ENCODE peak calls at places on chromosomes 4 and X, in four cellular contexts. U, Z, B and V are unnamed samples.

GRCh38 chrX:137771537-137771936 is 205.6 kb downstream of the ZIC3 start:
- DNase-seq in U (no peak), Z (no peak), B (no peak), V (no peak)

GRCh38 chrX:15913161-15913560 is 58.5 kb upstream of the AP1S2 start:
- DNase-seq in U (no peak), Z (no peak), B (peak), V (no peak)

GRCh38 chr4:41038304-41038703 is 176.0 kb downstream of the APBB2 start:
- DNase-seq in U (no peak), Z (no peak), B (no peak), V (no peak)

GRCh38 chr4:165563851-165564250 is 185.0 kb downstream of the CPE start:
- DNase-seq in U (peak), Z (no peak), B (no peak), V (no peak)

GRCh38 chrX:12410523-12410922 is 272.2 kb downstream of the FRMPD4 start:
- DNase-seq in U (no peak), Z (no peak), B (no peak), V (no peak)

GRCh38 chrX:102720237-102721168 is at the start of gene GPRASP3:
- DNase-seq in U (peak), Z (peak), B (peak), V (peak)

GRCh38 chrX:134246282-134246681 is 9.3 kb downstream of the CCDC160 start:
- DNase-seq in U (no peak), Z (peak), B (no peak), V (no peak)

GRCh38 chr4:182277402-182277801 is 34.2 kb downstream of the TENM3 start:
- DNase-seq in U (peak), Z (no peak), B (no peak), V (no peak)

GRCh38 chr4:73593631-73594241 is 26.5 kb downstream of the RASSF6 start:
- DNase-seq in U (no peak), Z (peak), B (no peak), V (no peak)

GRCh38 chr4:48706741-48707140 is 73.3 kb downstream of the FRYL start:
- DNase-seq in U (no peak), Z (no peak), B (no peak), V (no peak)

GRCh38 chrX:45614853-45615252 is 414.2 kb upstream of the DIPK2B start:
- DNase-seq in U (no peak), Z (no peak), B (no peak), V (no peak)

GRCh38 chrX:10326578-10326977 is 169.8 kb downstream of the CLCN4 start:
- DNase-seq in U (no peak), Z (peak), B (no peak), V (no peak)

GRCh38 chrX:70979136-70979762 is 48.4 kb upstream of the SLC7A3 start:
- DNase-seq in U (peak), Z (peak), B (no peak), V (no peak)

GRCh38 chrX:72030431-72030830 is 101.3 kb downstream of the RTL5 start:
- DNase-seq in U (no peak), Z (no peak), B (no peak), V (no peak)

GRCh38 chr4:11467931-11468330 is 39.2 kb upstream of the HS3ST1 start:
- DNase-seq in U (no peak), Z (no peak), B (no peak), V (no peak)

GRCh38 chr4:18691431-18692200 is 670.1 kb upstream of the LCORL start:
- DNase-seq in U (peak), Z (no peak), B (no peak), V (no peak)

GRCh38 chrX:54248309-54248708 is 65.3 kb upstream of the FAM120C start:
- DNase-seq in U (peak), Z (peak), B (no peak), V (no peak)

GRCh38 chr4:80268081-80268823 is 1.8 kb downstream of the FGF5 start:
- DNase-seq in U (peak), Z (peak), B (peak), V (no peak)

GRCh38 chr4:139857021-139857420 is 191.4 kb downstream of the MGST2 start:
- DNase-seq in U (peak), Z (no peak), B (no peak), V (no peak)

GRCh38 chr4:124183231-124183630 is 529.3 kb downstream of the ANKRD50 start:
- DNase-seq in U (no peak), Z (no peak), B (no peak), V (no peak)

GRCh38 chr4:12987284-12987683 is 496.9 kb downstream of the RAB28 start:
- DNase-seq in U (no peak), Z (no peak), B (no peak), V (no peak)

GRCh38 chrX:17805120-17805519 is 56.0 kb downstream of the RAI2 start:
- DNase-seq in U (no peak), Z (no peak), B (no peak), V (no peak)

GRCh38 chrX:49029876-49030275 is 13.3 kb downstream of the TFE3 start:
- DNase-seq in U (no peak), Z (no peak), B (no peak), V (peak)

GRCh38 chr4:2135083-2135482 is 76.0 kb downstream of the NAT8L start:
- DNase-seq in U (peak), Z (peak), B (no peak), V (no peak)

GRCh38 chrX:81121513-81122363 is 80.0 kb downstream of the HMGN5 start:
- DNase-seq in U (peak), Z (peak), B (peak), V (peak)

GRCh38 chr4:115275615-115276014 is 162.2 kb upstream of the NDST4 start:
- DNase-seq in U (no peak), Z (no peak), B (no peak), V (no peak)

GRCh38 chrX:20382518-20383291 is 116.0 kb upstream of the RPS6KA3 start:
- DNase-seq in U (no peak), Z (no peak), B (no peak), V (no peak)

GRCh38 chr4:184408711-184409081 is 65.7 kb downstream of the IRF2 start:
- DNase-seq in U (no peak), Z (no peak), B (no peak), V (no peak)

GRCh38 chr4:184263461-184263860 is 45.8 kb upstream of the ENPP6 start:
- DNase-seq in U (no peak), Z (no peak), B (no peak), V (no peak)

DNA sequence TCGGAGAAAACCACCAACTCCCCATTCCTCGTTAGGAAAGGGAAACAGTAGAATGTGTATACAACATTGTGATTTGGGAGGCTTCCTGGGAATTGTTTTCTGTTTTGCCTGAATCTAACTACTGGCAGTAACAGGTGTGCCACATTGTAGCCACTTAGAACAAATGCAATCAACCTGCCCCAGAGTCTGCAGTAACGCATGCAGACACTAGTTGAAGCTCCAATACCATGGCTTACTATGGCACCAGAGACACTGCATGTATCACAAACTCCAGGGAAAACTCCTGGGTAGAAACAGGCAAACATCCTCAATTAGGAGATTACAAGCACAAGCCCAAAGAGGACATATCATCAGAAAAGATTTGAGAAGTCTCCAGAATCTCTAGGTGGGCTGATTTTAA is 154.2 kb upstream of the NEIL3 start:
- DNase-seq in U (no peak), Z (no peak), B (no peak), V (no peak)
- TF ChIP-seq CTCF in U (no peak), Z (no peak), B (no peak), V (no peak)

DNA sequence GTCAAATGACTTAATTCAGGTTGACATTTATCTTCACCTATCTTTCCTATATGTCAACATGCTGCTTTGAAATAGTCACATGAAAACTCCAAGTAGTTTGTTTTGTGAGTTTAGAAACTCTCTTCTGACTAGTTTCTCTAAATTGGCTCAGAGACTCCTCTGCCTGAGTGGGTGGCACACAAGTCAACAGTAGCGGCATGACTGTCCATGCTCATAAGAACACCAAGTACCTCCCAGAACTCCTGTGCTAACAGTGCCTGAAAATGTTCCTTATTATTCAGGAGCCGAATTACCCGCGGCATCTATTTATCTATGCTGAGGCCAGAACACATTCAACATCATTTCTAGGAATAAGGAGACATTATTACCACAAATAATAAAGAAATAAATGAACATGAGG is 116.3 kb downstream of the SORBS2 start:
- DNase-seq in U (no peak), Z (no peak), B (no peak), V (no peak)
- TF ChIP-seq CTCF in U (no peak), Z (no peak), B (no peak), V (no peak)

DNA sequence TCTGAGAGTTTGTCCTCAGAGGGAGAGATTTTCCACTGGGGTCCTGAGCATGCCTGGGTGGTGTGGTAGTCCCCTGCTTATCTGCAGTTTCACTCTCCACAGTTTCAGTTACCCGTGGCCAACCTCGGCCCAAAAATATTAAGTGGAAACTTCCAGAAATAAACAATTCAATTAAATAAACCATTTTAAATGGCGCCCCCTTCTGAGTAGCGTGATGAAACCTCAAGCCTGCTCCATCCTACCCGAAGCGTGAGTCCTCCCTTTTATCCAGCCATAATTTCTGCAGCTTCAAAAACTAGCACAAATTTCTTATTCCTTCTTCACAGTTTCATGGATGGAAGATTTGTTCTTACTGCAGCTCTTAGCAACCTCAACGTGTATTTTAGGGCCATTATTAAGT is 26.7 kb downstream of the PNMA6E start:
- DNase-seq in U (no peak), Z (no peak), B (no peak), V (no peak)
- TF ChIP-seq CTCF in U (peak), Z (no peak), B (no peak), V (no peak)

GRCh38 chrX:69551421-69552009 is 47.4 kb downstream of the NALF2 start:
- DNase-seq in U (no peak), Z (peak), B (no peak), V (no peak)

GRCh38 chrX:69543572-69543971 is 39.4 kb downstream of the NALF2 start:
- DNase-seq in U (no peak), Z (no peak), B (no peak), V (peak)

GRCh38 chrX:69546978-69547377 is 42.9 kb downstream of the NALF2 start:
- DNase-seq in U (no peak), Z (no peak), B (no peak), V (no peak)

GRCh38 chrX:69541959-69542358 is 37.8 kb downstream of the NALF2 start:
- DNase-seq in U (no peak), Z (no peak), B (no peak), V (no peak)

GRCh38 chrX:69546417-69546816 is 42.3 kb downstream of the NALF2 start:
- DNase-seq in U (no peak), Z (no peak), B (no peak), V (peak)
- TF ChIP-seq CTCF in U (no peak), Z (no peak), B (no peak), V (no peak)

DNA sequence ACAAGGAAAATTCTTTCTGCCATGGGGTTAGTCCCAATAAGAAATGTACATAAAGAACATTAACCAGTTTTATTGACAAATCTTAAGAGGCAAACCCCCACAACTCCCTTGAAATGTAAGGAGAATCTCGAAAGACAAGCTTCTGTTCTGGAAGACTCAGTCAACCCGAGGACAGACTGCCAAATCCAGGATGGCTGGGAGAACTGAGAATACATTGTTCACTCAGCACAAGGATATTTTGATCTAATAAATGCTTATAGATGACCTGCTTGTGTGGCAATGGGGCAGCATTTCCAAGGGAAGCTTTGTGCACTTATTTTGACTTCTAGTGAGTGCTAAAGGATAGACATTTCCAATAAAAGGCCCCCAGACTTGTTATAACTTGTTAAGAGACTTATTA is 280.4 kb downstream of the DHX15 start:
- DNase-seq in U (no peak), Z (no peak), B (no peak), V (no peak)
- TF ChIP-seq CTCF in U (no peak), Z (no peak), B (no peak), V (no peak)

DNA sequence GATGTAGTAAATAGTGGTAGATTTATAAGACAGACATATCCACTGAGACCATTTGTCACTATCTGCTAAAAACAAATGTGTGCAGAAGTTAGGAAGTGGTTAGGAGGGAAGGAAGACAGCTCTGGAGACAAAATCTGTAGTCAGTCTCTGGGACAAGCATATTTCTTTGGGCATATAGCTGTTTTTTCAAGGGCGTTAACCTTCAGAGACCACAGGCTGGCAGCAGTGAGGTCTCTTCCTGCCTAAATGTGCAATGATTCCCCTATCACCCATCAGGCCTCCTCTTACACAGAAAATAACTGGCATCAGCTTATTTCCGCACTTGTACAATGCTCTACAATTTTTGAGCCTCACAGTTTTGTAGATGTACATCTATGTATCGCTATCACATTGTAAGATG is 6.5 kb downstream of the TMEM150C start:
- DNase-seq in U (no peak), Z (no peak), B (no peak), V (no peak)
- TF ChIP-seq CTCF in U (no peak), Z (peak), B (no peak), V (no peak)

GRCh38 chr4:187668683-187669082 is 326.9 kb upstream of the ZFP42 start:
- DNase-seq in U (peak), Z (no peak), B (no peak), V (no peak)

GRCh38 chr4:187664011-187664410 is 331.6 kb upstream of the ZFP42 start:
- DNase-seq in U (no peak), Z (no peak), B (no peak), V (no peak)

GRCh38 chr4:187663076-187663475 is 332.5 kb upstream of the ZFP42 start:
- DNase-seq in U (peak), Z (no peak), B (no peak), V (no peak)

GRCh38 chr4:187667095-187667494 is 328.5 kb upstream of the ZFP42 start:
- DNase-seq in U (no peak), Z (no peak), B (no peak), V (no peak)

GRCh38 chr4:187666634-187667033 is 328.9 kb upstream of the ZFP42 start:
- DNase-seq in U (no peak), Z (no peak), B (no peak), V (no peak)
- TF ChIP-seq CTCF in U (no peak), Z (no peak), B (no peak), V (no peak)

DNA sequence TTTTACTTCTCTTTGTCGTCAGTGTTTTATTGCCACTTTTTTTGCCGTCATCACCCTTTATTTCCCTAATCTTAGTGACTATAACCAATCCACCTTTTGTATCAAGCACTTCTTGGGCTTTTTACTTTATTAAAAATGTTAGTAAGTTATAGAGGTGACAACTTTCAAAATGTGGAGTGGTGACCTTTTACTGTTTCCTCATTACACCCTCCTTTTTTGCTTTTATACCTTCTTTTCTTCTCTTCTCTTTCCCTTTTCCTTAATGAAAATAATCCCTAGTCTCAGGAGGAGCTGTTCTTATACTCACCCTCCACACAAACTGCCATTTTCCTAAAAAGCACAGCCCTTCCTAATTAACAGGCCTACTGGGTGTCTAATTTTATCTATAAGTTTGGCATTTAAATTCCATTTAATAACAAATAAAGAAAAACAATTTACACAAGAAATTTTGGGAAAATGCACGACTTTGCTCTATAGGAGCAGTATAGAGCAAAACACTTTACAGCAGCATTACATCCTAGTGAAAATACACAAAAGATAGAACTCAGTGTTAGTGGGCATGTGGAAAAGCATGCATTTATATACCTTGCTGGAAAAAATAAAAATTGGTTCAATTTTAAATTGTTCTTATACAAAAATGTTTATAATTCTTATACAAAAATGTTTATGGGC is 27.3 kb downstream of the BBS12 start:
- DNase-seq in U (no peak), Z (peak), B (no peak), V (no peak)
- TF ChIP-seq CTCF in U (peak), Z (peak), B (peak), V (no peak)